ENCODE peak calls at places on chromosomes 11 and 22, in six cellular contexts. One of them, this sample, is unnamed.

GRCh38 chr11:78560066-78560597 is 14.5 kb downstream of the NARS2 start:
- DNase-seq in cardiac fibroblast: no peak
- DNase-seq in stimulated activated CD8-positive, alpha-beta memory T cell treated with anti-CD3 and anti-CD28 coated beads, Interleukin-2, amount 100 ng/mL, for 48 hours: no peak
- DNase-seq in GM04504: no peak
- DNase-seq in fibroblast of mammary gland: no peak
- DNase-seq in NCI-H1105 treated with DMSO at 0.1 percent for 48 hours: no peak
- DNase-seq in this sample: no peak

GRCh38 chr11:55707029-55707428 is 45.0 kb downstream of the OR4C6 start:
- DNase-seq in cardiac fibroblast: peak; percentile 65
- DNase-seq in stimulated activated CD8-positive, alpha-beta memory T cell treated with anti-CD3 and anti-CD28 coated beads, Interleukin-2, amount 100 ng/mL, for 48 hours: no peak
- DNase-seq in GM04504: peak; percentile 5
- DNase-seq in fibroblast of mammary gland: peak; percentile 39
- DNase-seq in NCI-H1105 treated with DMSO at 0.1 percent for 48 hours: peak; percentile 28
- DNase-seq in this sample: peak; percentile 70

GRCh38 chr11:46388619-46389449 is 2.7 kb downstream of the CHRM4 start:
- DNase-seq in cardiac fibroblast: no peak
- DNase-seq in stimulated activated CD8-positive, alpha-beta memory T cell treated with anti-CD3 and anti-CD28 coated beads, Interleukin-2, amount 100 ng/mL, for 48 hours: no peak
- DNase-seq in GM04504: no peak
- DNase-seq in fibroblast of mammary gland: no peak
- DNase-seq in NCI-H1105 treated with DMSO at 0.1 percent for 48 hours: no peak
- DNase-seq in this sample: no peak

GRCh38 chr11:112968988-112969714 is 7.9 kb downstream of the NCAM1 start:
- DNase-seq in cardiac fibroblast: no peak
- DNase-seq in stimulated activated CD8-positive, alpha-beta memory T cell treated with anti-CD3 and anti-CD28 coated beads, Interleukin-2, amount 100 ng/mL, for 48 hours: no peak
- DNase-seq in GM04504: no peak
- DNase-seq in fibroblast of mammary gland: peak; percentile 8
- DNase-seq in NCI-H1105 treated with DMSO at 0.1 percent for 48 hours: no peak
- DNase-seq in this sample: peak; percentile 91

GRCh38 chr11:68796779-68797178 is 44.9 kb downstream of the CPT1A start:
- DNase-seq in cardiac fibroblast: no peak
- DNase-seq in stimulated activated CD8-positive, alpha-beta memory T cell treated with anti-CD3 and anti-CD28 coated beads, Interleukin-2, amount 100 ng/mL, for 48 hours: no peak
- DNase-seq in GM04504: no peak
- DNase-seq in fibroblast of mammary gland: no peak
- DNase-seq in NCI-H1105 treated with DMSO at 0.1 percent for 48 hours: no peak
- DNase-seq in this sample: no peak

GRCh38 chr22:25447067-25447688 is 117.3 kb upstream of the GRK3 start:
- DNase-seq in cardiac fibroblast: no peak
- DNase-seq in stimulated activated CD8-positive, alpha-beta memory T cell treated with anti-CD3 and anti-CD28 coated beads, Interleukin-2, amount 100 ng/mL, for 48 hours: no peak
- DNase-seq in GM04504: no peak
- DNase-seq in fibroblast of mammary gland: no peak
- DNase-seq in NCI-H1105 treated with DMSO at 0.1 percent for 48 hours: no peak
- DNase-seq in this sample: peak; percentile 39

GRCh38 chr11:113373306-113373705 is 14.3 kb upstream of the ANKK1 start:
- DNase-seq in cardiac fibroblast: peak; percentile 79
- DNase-seq in stimulated activated CD8-positive, alpha-beta memory T cell treated with anti-CD3 and anti-CD28 coated beads, Interleukin-2, amount 100 ng/mL, for 48 hours: no peak
- DNase-seq in GM04504: no peak
- DNase-seq in fibroblast of mammary gland: peak; percentile 69
- DNase-seq in NCI-H1105 treated with DMSO at 0.1 percent for 48 hours: no peak
- DNase-seq in this sample: no peak

GRCh38 chr11:79208126-79208525 is 232.7 kb downstream of the TENM4 start:
- DNase-seq in cardiac fibroblast: no peak
- DNase-seq in stimulated activated CD8-positive, alpha-beta memory T cell treated with anti-CD3 and anti-CD28 coated beads, Interleukin-2, amount 100 ng/mL, for 48 hours: no peak
- DNase-seq in GM04504: no peak
- DNase-seq in fibroblast of mammary gland: no peak
- DNase-seq in NCI-H1105 treated with DMSO at 0.1 percent for 48 hours: no peak
- DNase-seq in this sample: no peak

GRCh38 chr11:17634776-17635550 is 84.4 kb upstream of the MYOD1 start:
- DNase-seq in cardiac fibroblast: no peak
- DNase-seq in stimulated activated CD8-positive, alpha-beta memory T cell treated with anti-CD3 and anti-CD28 coated beads, Interleukin-2, amount 100 ng/mL, for 48 hours: no peak
- DNase-seq in GM04504: no peak
- DNase-seq in fibroblast of mammary gland: no peak
- DNase-seq in NCI-H1105 treated with DMSO at 0.1 percent for 48 hours: no peak
- DNase-seq in this sample: no peak

GRCh38 chr11:107397357-107397756 is 60.3 kb downstream of the CWF19L2 start:
- DNase-seq in cardiac fibroblast: no peak
- DNase-seq in stimulated activated CD8-positive, alpha-beta memory T cell treated with anti-CD3 and anti-CD28 coated beads, Interleukin-2, amount 100 ng/mL, for 48 hours: no peak
- DNase-seq in GM04504: no peak
- DNase-seq in fibroblast of mammary gland: no peak
- DNase-seq in NCI-H1105 treated with DMSO at 0.1 percent for 48 hours: no peak
- DNase-seq in this sample: no peak

GRCh38 chr11:103789957-103790356 is 246.5 kb upstream of the DDI1 start:
- DNase-seq in cardiac fibroblast: no peak
- DNase-seq in stimulated activated CD8-positive, alpha-beta memory T cell treated with anti-CD3 and anti-CD28 coated beads, Interleukin-2, amount 100 ng/mL, for 48 hours: no peak
- DNase-seq in GM04504: no peak
- DNase-seq in fibroblast of mammary gland: no peak
- DNase-seq in NCI-H1105 treated with DMSO at 0.1 percent for 48 hours: no peak
- DNase-seq in this sample: no peak

GRCh38 chr11:79255965-79256364 is 184.9 kb downstream of the TENM4 start:
- DNase-seq in cardiac fibroblast: no peak
- DNase-seq in stimulated activated CD8-positive, alpha-beta memory T cell treated with anti-CD3 and anti-CD28 coated beads, Interleukin-2, amount 100 ng/mL, for 48 hours: no peak
- DNase-seq in GM04504: no peak
- DNase-seq in fibroblast of mammary gland: no peak
- DNase-seq in NCI-H1105 treated with DMSO at 0.1 percent for 48 hours: no peak
- DNase-seq in this sample: no peak

GRCh38 chr11:128725630-128726461 is 32.0 kb downstream of the FLI1 start:
- DNase-seq in cardiac fibroblast: peak; percentile 40
- DNase-seq in stimulated activated CD8-positive, alpha-beta memory T cell treated with anti-CD3 and anti-CD28 coated beads, Interleukin-2, amount 100 ng/mL, for 48 hours: no peak
- DNase-seq in GM04504: no peak
- DNase-seq in fibroblast of mammary gland: no peak
- DNase-seq in NCI-H1105 treated with DMSO at 0.1 percent for 48 hours: no peak
- DNase-seq in this sample: peak; percentile 86

GRCh38 chr11:108754901-108755625 is 90.2 kb downstream of the DDX10 start:
- DNase-seq in cardiac fibroblast: peak; percentile 48
- DNase-seq in stimulated activated CD8-positive, alpha-beta memory T cell treated with anti-CD3 and anti-CD28 coated beads, Interleukin-2, amount 100 ng/mL, for 48 hours: no peak
- DNase-seq in GM04504: peak; percentile 35
- DNase-seq in fibroblast of mammary gland: peak; percentile 80
- DNase-seq in NCI-H1105 treated with DMSO at 0.1 percent for 48 hours: no peak
- DNase-seq in this sample: no peak

GRCh38 chr11:118883004-118883367 is 706 bp upstream of the CXCR5 start:
- DNase-seq in cardiac fibroblast: no peak
- DNase-seq in stimulated activated CD8-positive, alpha-beta memory T cell treated with anti-CD3 and anti-CD28 coated beads, Interleukin-2, amount 100 ng/mL, for 48 hours: no peak
- DNase-seq in GM04504: no peak
- DNase-seq in fibroblast of mammary gland: no peak
- DNase-seq in NCI-H1105 treated with DMSO at 0.1 percent for 48 hours: no peak
- DNase-seq in this sample: no peak

This sample was measured in NCI-H526.